ENCODE peak calls at places on chromosomes 7 and 10, in five cellular contexts. T is Right ventricle myocardium superior; K is T-helper 17 cell; N is left cardiac atrium; E is activated CD4-positive, CD25-positive, alpha-beta regulatory T cell treated with anti-CD3 and anti-CD28 coated beads, Interleukin-2, amount 50 U/mL, for 24 hours. B is an unnamed sample.

GRCh38 chr7:4174451-4174850 is 507.6 kb upstream of the FOXK1 start:
- ATAC-seq in N (no peak), T (no peak), K (no peak), E (no peak), B (no peak)

GRCh38 chr10:35459449-35459847 is 123.1 kb downstream of the CCNY start:
- ATAC-seq in E (peak), K (peak), N (no peak), T (no peak), B (no peak)

GRCh38 chr7:90274161-90274560 is 29.2 kb downstream of the CFAP69 start:
- ATAC-seq in K (no peak), T (no peak), E (no peak), N (no peak), B (no peak)

GRCh38 chr7:150966002-150966401 is 12.1 kb downstream of the KCNH2 start:
- ATAC-seq in K (no peak), N (peak), E (no peak), T (peak), B (peak)

GRCh38 chr10:58546722-58547121 is 34.0 kb downstream of the BICC1 start:
- ATAC-seq in N (no peak), T (no peak), K (no peak), E (no peak), B (no peak)

GRCh38 chr10:85614566-85614965 is 752.0 kb downstream of the GRID1 start:
- ATAC-seq in N (no peak), E (no peak), K (no peak), T (no peak), B (no peak)

GRCh38 chr10:105577865-105578607 is 936.9 kb downstream of the SORCS3 start:
- ATAC-seq in T (peak), N (no peak), E (no peak), K (no peak), B (no peak)

GRCh38 chr10:87658858-87659555 is 671 bp upstream of the PAPSS2 start:
- ATAC-seq in N (no peak), T (no peak), K (no peak), E (no peak), B (no peak)